ENCODE peak calls at places on chromosome 21, in nine cellular contexts. A is endothelial cell, T is prostate gland, G is GM13976, W is B cell, K is Calu3, D is fibroblast of villous mesenchyme, I is foreskin fibroblast, N is progenitor cell of endocrine pancreas. M is an unnamed sample.

GRCh38 chr21:38825269-38825668 is 19.5 kb downstream of the ETS2 start:
- DNase-seq in A (no peak), T (no peak), K (no peak), N (no peak), I (no peak), D (no peak), G (no peak), W (no peak), M (no peak)

GRCh38 chr21:34065015-34065414 is 8.4 kb upstream of the MRPS6 start:
- DNase-seq in D (peak; percentile 58), G (no peak), T (no peak), W (no peak), K (no peak), A (no peak), I (peak; percentile 25), N (no peak), M (no peak)

GRCh38 chr21:35911412-35912191 is 148.7 kb downstream of the SETD4 start:
- DNase-seq in T (no peak), D (no peak), W (no peak), G (no peak), K (no peak), A (no peak), N (no peak), I (no peak), M (no peak)

GRCh38 chr21:27173052-27173451 is 206.2 kb upstream of the ADAMTS5 start:
- DNase-seq in K (no peak), G (no peak), T (no peak), D (no peak), A (no peak), N (no peak), W (no peak), I (peak; percentile 21), M (no peak)

GRCh38 chr21:39086547-39086946 is 96.7 kb downstream of the PSMG1 start:
- DNase-seq in N (no peak), W (no peak), A (no peak), D (no peak), I (no peak), T (no peak), K (no peak), G (no peak), M (no peak)

GRCh38 chr21:27275294-27275927 is 308.5 kb upstream of the ADAMTS5 start:
- DNase-seq in I (peak; percentile 73), D (peak; percentile 86), T (no peak), A (no peak), N (no peak), G (no peak), K (no peak), W (no peak), M (peak; percentile 52)

GRCh38 chr21:34886554-34887385 is 162.3 kb downstream of the RUNX1 start:
- DNase-seq in G (peak; percentile 32), A (peak; percentile 32), D (peak; percentile 38), I (peak; percentile 52), K (no peak), W (peak; percentile 44), N (no peak), T (no peak), M (no peak)

GRCh38 chr21:27837933-27838332 is 871.0 kb upstream of the ADAMTS5 start:
- DNase-seq in A (no peak), N (no peak), W (no peak), G (no peak), T (no peak), I (no peak), K (no peak), D (no peak), M (no peak)

GRCh38 chr21:23016617-23017016 is 2018.4 kb downstream of the NCAM2 start:
- DNase-seq in K (no peak), T (no peak), I (no peak), D (no peak), W (no peak), N (no peak), G (no peak), A (peak; percentile 35), M (no peak)

GRCh38 chr21:38849776-38850175 is 44.0 kb downstream of the ETS2 start:
- DNase-seq in D (no peak), I (no peak), A (no peak), N (no peak), W (no peak), G (no peak), T (no peak), K (no peak), M (no peak)

GRCh38 chr21:14762734-14763694 is 216.9 kb upstream of the SAMSN1 start:
- DNase-seq in N (no peak), D (no peak), K (no peak), T (no peak), I (no peak), W (peak; percentile 76), A (no peak), G (peak; percentile 52), M (no peak)

GRCh38 chr21:29024474-29025327 is at the start of gene USP16:
- DNase-seq in W (peak; percentile 96), A (peak; percentile 90), G (peak; percentile 96), T (peak; percentile 95), D (peak; percentile 100), K (peak; percentile 88), I (peak; percentile 99), N (peak; percentile 90), M (peak; percentile 98)
- TF ChIP-seq CTCF in W (no peak), A (no peak), G (no peak), T (peak; percentile 30), D (peak; percentile 32), K (no peak), I (no peak), N (peak; percentile 21), M (peak; percentile 18)

DNA sequence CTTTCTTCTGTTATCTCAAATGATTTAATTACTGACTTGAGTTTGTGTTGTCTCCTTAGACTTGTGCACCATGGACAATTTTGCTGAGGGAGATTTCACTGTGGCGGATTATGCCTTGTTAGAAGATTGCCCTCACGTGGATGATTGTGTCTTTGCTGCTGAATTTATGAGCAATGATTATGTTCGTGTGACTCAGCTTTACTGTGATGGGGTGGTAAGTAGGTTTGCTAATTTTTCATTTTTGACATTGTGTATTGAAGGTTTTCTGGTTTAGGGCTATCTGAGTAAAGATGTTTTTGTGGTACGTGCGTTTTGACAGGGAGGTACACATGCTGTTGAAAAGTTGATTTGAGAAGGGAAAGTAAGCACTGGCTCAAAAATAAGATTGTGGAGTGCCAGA is 14.1 kb downstream of the TTC3 start:
- DNase-seq in I (peak; percentile 82), G (no peak), W (no peak), D (peak; percentile 75), A (no peak), K (peak; percentile 10), N (no peak), T (no peak), M (no peak)
- TF ChIP-seq CTCF in I (peak; percentile 18), G (no peak), W (no peak), D (peak; percentile 51), A (no peak), K (no peak), N (peak; percentile 13), T (no peak), M (peak; percentile 36)

DNA sequence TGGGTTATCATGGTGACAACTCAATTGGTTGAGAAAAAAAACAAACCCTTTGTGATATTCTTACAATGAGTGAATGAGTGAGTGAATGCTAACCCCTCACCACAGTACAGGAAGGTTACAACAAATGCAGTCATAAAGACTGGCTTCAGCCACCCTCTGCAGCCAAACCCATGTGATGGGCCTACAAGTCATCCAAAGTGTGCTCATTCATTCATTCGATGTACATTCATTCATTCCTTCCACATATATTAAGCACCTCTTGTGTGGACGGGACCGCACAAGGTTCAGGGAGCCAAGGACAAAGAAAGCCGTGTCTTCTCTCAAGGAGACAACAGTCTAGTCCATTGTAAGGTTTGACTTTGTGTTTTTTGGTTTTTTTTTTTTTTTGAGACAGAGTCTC is 49.4 kb downstream of the WDR4 start:
- DNase-seq in T (no peak), G (peak; percentile 5), K (no peak), N (no peak), W (no peak), A (no peak), D (no peak), I (no peak), M (no peak)
- TF ChIP-seq CTCF in T (no peak), G (no peak), K (no peak), N (no peak), W (no peak), A (no peak), D (no peak), I (no peak), M (no peak)

GRCh38 chr21:44618909-44619308 is 7.0 kb downstream of the KRTAP10-8 start:
- DNase-seq in A (no peak), W (peak; percentile 35), D (no peak), I (no peak), N (no peak), G (no peak), K (no peak), T (no peak), M (no peak)

GRCh38 chr21:44619886-44620285 is 7.0 kb upstream of the KRTAP10-9 start:
- DNase-seq in I (no peak), N (no peak), K (no peak), G (no peak), W (no peak), D (no peak), T (no peak), A (no peak), M (no peak)

GRCh38 chr21:44616591-44616926 is 4.7 kb downstream of the KRTAP10-8 start:
- DNase-seq in K (no peak), D (no peak), T (no peak), N (no peak), I (no peak), A (no peak), G (no peak), W (no peak), M (no peak)

GRCh38 chr21:44617071-44617501 is 5.2 kb downstream of the KRTAP10-8 start:
- DNase-seq in N (no peak), A (no peak), I (no peak), G (no peak), D (no peak), K (no peak), W (no peak), T (no peak), M (no peak)

GRCh38 chr21:44618504-44618903 is 6.6 kb downstream of the KRTAP10-8 start:
- DNase-seq in W (no peak), N (no peak), T (no peak), I (no peak), K (no peak), A (no peak), D (no peak), G (no peak), M (no peak)
- TF ChIP-seq CTCF in W (no peak), N (peak; percentile 33), T (no peak), I (peak; percentile 6), K (no peak), A (no peak), D (no peak), G (no peak), M (no peak)

GRCh38 chr21:16851054-16851453 is 661.8 kb upstream of the CXADR start:
- DNase-seq in K (no peak), D (no peak), G (no peak), W (no peak), I (no peak), N (no peak), A (no peak), T (no peak), M (no peak)
- TF ChIP-seq CTCF in K (no peak), D (no peak), G (no peak), W (no peak), I (no peak), N (peak; percentile 28), A (peak; percentile 53), T (no peak), M (no peak)

GRCh38 chr21:32578107-32578691 is 7.1 kb downstream of the TCP10L start:
- DNase-seq in T (no peak), D (no peak), G (no peak), N (no peak), A (peak; percentile 54), I (peak; percentile 24), W (no peak), K (peak; percentile 19), M (no peak)
- TF ChIP-seq CTCF in T (no peak), D (peak; percentile 51), G (no peak), N (peak; percentile 37), A (no peak), I (peak; percentile 4), W (no peak), K (no peak), M (peak; percentile 47)